ENCODE peak calls at places on chromosomes 4 and X, in five cellular contexts. One of them, this sample, is unnamed.

GRCh38 chrX:40945366-40945713 is 139.9 kb upstream of the USP9X start:
- DNase-seq in gastrocnemius medialis: peak
- DNase-seq in tibial artery: peak
- DNase-seq in AG04450: no peak
- DNase-seq in brain microvascular endothelial cell: peak
- DNase-seq in this sample: peak

GRCh38 chrX:15349046-15349445 is 13.7 kb upstream of the PIGA start:
- DNase-seq in tibial artery: no peak
- DNase-seq in gastrocnemius medialis: peak
- DNase-seq in brain microvascular endothelial cell: peak
- DNase-seq in AG04450: peak
- DNase-seq in this sample: peak

GRCh38 chr4:158090323-158090722 is 82.5 kb downstream of the GASK1B start:
- DNase-seq in gastrocnemius medialis: no peak
- DNase-seq in tibial artery: no peak
- DNase-seq in AG04450: no peak
- DNase-seq in brain microvascular endothelial cell: no peak
- DNase-seq in this sample: peak

GRCh38 chrX:68710870-68711576 is 63.6 kb downstream of the STARD8 start:
- DNase-seq in gastrocnemius medialis: peak
- DNase-seq in tibial artery: peak
- DNase-seq in AG04450: no peak
- DNase-seq in brain microvascular endothelial cell: peak
- DNase-seq in this sample: peak

GRCh38 chr4:180828455-180829018 is 1414.7 kb upstream of the TENM3 start:
- DNase-seq in tibial artery: no peak
- DNase-seq in brain microvascular endothelial cell: peak
- DNase-seq in gastrocnemius medialis: no peak
- DNase-seq in AG04450: peak
- DNase-seq in this sample: peak

GRCh38 chr4:11741190-11741652 is 312.5 kb upstream of the HS3ST1 start:
- DNase-seq in AG04450: no peak
- DNase-seq in gastrocnemius medialis: no peak
- DNase-seq in brain microvascular endothelial cell: no peak
- DNase-seq in tibial artery: no peak
- DNase-seq in this sample: peak

GRCh38 chrX:11267311-11267910 is 25.8 kb upstream of the AMELX start:
- DNase-seq in AG04450: no peak
- DNase-seq in tibial artery: no peak
- DNase-seq in brain microvascular endothelial cell: no peak
- DNase-seq in gastrocnemius medialis: no peak
- DNase-seq in this sample: no peak

GRCh38 chr4:57437649-57438048 is 327.5 kb upstream of the IGFBP7 start:
- DNase-seq in tibial artery: no peak
- DNase-seq in gastrocnemius medialis: no peak
- DNase-seq in AG04450: no peak
- DNase-seq in brain microvascular endothelial cell: no peak
- DNase-seq in this sample: no peak

GRCh38 chrX:111270339-111270738 is at the start of gene CAPN6:
- DNase-seq in gastrocnemius medialis: peak
- DNase-seq in tibial artery: no peak
- DNase-seq in brain microvascular endothelial cell: no peak
- DNase-seq in AG04450: no peak
- DNase-seq in this sample: peak

GRCh38 chr4:76634239-76634638 is 199.2 kb downstream of the SHROOM3 start:
- DNase-seq in gastrocnemius medialis: no peak
- DNase-seq in AG04450: peak
- DNase-seq in tibial artery: no peak
- DNase-seq in brain microvascular endothelial cell: peak
- DNase-seq in this sample: peak

GRCh38 chr4:105815701-105816100 is 79.6 kb upstream of the NPNT start:
- DNase-seq in gastrocnemius medialis: no peak
- DNase-seq in tibial artery: no peak
- DNase-seq in AG04450: no peak
- DNase-seq in brain microvascular endothelial cell: no peak
- DNase-seq in this sample: no peak

GRCh38 chr4:177308125-177308524 is 1.5 kb upstream of the NEIL3 start:
- DNase-seq in AG04450: no peak
- DNase-seq in tibial artery: no peak
- DNase-seq in gastrocnemius medialis: no peak
- DNase-seq in brain microvascular endothelial cell: peak
- DNase-seq in this sample: peak

GRCh38 chr4:110165382-110166285 is 32.8 kb downstream of the ELOVL6 start:
- DNase-seq in tibial artery: no peak
- DNase-seq in gastrocnemius medialis: no peak
- DNase-seq in AG04450: no peak
- DNase-seq in brain microvascular endothelial cell: peak
- DNase-seq in this sample: peak

GRCh38 chrX:40434947-40435346 is 145.8 kb upstream of the ATP6AP2 start:
- DNase-seq in gastrocnemius medialis: peak
- DNase-seq in brain microvascular endothelial cell: no peak
- DNase-seq in AG04450: no peak
- DNase-seq in tibial artery: no peak
- DNase-seq in this sample: peak

GRCh38 chr4:176034498-176034897 is 31.1 kb upstream of the WDR17 start:
- DNase-seq in tibial artery: no peak
- DNase-seq in brain microvascular endothelial cell: no peak
- DNase-seq in gastrocnemius medialis: no peak
- DNase-seq in AG04450: peak
- DNase-seq in this sample: peak

GRCh38 chrX:70427360-70427759 is 4.2 kb downstream of the GDPD2 start:
- DNase-seq in gastrocnemius medialis: no peak
- DNase-seq in tibial artery: no peak
- DNase-seq in brain microvascular endothelial cell: no peak
- DNase-seq in AG04450: no peak
- DNase-seq in this sample: no peak

GRCh38 chr4:53240573-53240972 is 125.3 kb downstream of the SCFD2 start:
- DNase-seq in tibial artery: no peak
- DNase-seq in AG04450: no peak
- DNase-seq in gastrocnemius medialis: no peak
- DNase-seq in brain microvascular endothelial cell: no peak
- DNase-seq in this sample: no peak

GRCh38 chr4:6909113-6909969 is at the start of gene TBC1D14:
- DNase-seq in gastrocnemius medialis: peak
- DNase-seq in brain microvascular endothelial cell: peak
- DNase-seq in AG04450: peak
- DNase-seq in tibial artery: peak
- DNase-seq in this sample: peak

GRCh38 chr4:38710053-38710452 is 46.1 kb downstream of the KLF3 start:
- DNase-seq in AG04450: no peak
- DNase-seq in brain microvascular endothelial cell: no peak
- DNase-seq in gastrocnemius medialis: no peak
- DNase-seq in tibial artery: no peak
- DNase-seq in this sample: no peak

GRCh38 chr4:1491630-1492457 is 85.6 kb upstream of the NKX1-1 start:
- DNase-seq in gastrocnemius medialis: no peak
- DNase-seq in AG04450: no peak
- DNase-seq in tibial artery: no peak
- DNase-seq in brain microvascular endothelial cell: no peak
- DNase-seq in this sample: no peak

GRCh38 chrX:111165902-111166301 is 69.9 kb downstream of the PAK3 start:
- DNase-seq in AG04450: no peak
- DNase-seq in gastrocnemius medialis: no peak
- DNase-seq in brain microvascular endothelial cell: no peak
- DNase-seq in tibial artery: no peak
- DNase-seq in this sample: no peak

GRCh38 chrX:91066104-91066503 is 368.5 kb upstream of the PABPC5 start:
- DNase-seq in AG04450: no peak
- DNase-seq in tibial artery: no peak
- DNase-seq in gastrocnemius medialis: no peak
- DNase-seq in brain microvascular endothelial cell: no peak
- DNase-seq in this sample: no peak

GRCh38 chrX:131746491-131746968 is 202.7 kb downstream of the OR13H1 start:
- DNase-seq in brain microvascular endothelial cell: peak
- DNase-seq in tibial artery: no peak
- DNase-seq in AG04450: no peak
- DNase-seq in gastrocnemius medialis: no peak
- DNase-seq in this sample: peak

GRCh38 chr4:185811509-185812364 is at the start of gene SORBS2:
- DNase-seq in gastrocnemius medialis: no peak
- DNase-seq in AG04450: no peak
- DNase-seq in brain microvascular endothelial cell: peak
- DNase-seq in tibial artery: no peak
- DNase-seq in this sample: peak

GRCh38 chrX:51798701-51799100 is 55.5 kb downstream of the GSPT2 start:
- DNase-seq in tibial artery: no peak
- DNase-seq in gastrocnemius medialis: no peak
- DNase-seq in brain microvascular endothelial cell: no peak
- DNase-seq in AG04450: no peak
- DNase-seq in this sample: no peak

GRCh38 chrX:51803833-51804232 is 60.6 kb downstream of the GSPT2 start:
- DNase-seq in gastrocnemius medialis: no peak
- DNase-seq in brain microvascular endothelial cell: no peak
- DNase-seq in tibial artery: no peak
- DNase-seq in AG04450: no peak
- DNase-seq in this sample: no peak

GRCh38 chrX:51804741-51805140 is 61.5 kb downstream of the GSPT2 start:
- DNase-seq in AG04450: no peak
- DNase-seq in tibial artery: no peak
- DNase-seq in gastrocnemius medialis: no peak
- DNase-seq in brain microvascular endothelial cell: no peak
- DNase-seq in this sample: no peak

GRCh38 chrX:51802917-51803688 is 59.9 kb downstream of the GSPT2 start:
- DNase-seq in AG04450: peak
- DNase-seq in tibial artery: no peak
- DNase-seq in brain microvascular endothelial cell: peak
- DNase-seq in gastrocnemius medialis: peak
- DNase-seq in this sample: peak
- H3K27ac ChIP-seq in AG04450: peak
- H3K27ac ChIP-seq in tibial artery: no peak
- H3K27ac ChIP-seq in brain microvascular endothelial cell: peak
- H3K27ac ChIP-seq in gastrocnemius medialis: no peak
- H3K27ac ChIP-seq in this sample: peak

DNA sequence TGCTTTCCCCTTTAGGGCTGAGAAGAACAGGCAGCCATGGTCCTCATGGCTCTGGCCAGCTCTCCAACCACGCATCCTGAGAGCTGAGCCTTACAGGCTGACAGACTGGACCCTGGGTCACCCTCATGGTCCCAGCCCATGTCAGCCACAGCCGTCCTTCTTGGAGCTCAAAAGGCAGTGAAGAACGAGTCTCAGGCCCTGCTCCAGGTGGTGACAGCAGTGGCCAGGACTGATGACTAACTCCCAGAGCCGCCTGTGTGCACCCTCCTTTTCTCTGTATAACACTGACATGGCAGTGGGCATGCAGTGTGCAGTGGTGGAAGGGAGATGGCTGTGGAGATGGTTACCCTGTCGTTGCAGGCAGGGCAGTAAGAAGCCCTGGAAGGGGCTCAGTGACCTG is 10.3 kb upstream of the DUSP9 start:
- DNase-seq in brain microvascular endothelial cell: no peak
- DNase-seq in AG04450: no peak
- DNase-seq in gastrocnemius medialis: no peak
- DNase-seq in tibial artery: no peak
- DNase-seq in this sample: no peak
- H3K27ac ChIP-seq in brain microvascular endothelial cell: no peak
- H3K27ac ChIP-seq in AG04450: no peak
- H3K27ac ChIP-seq in gastrocnemius medialis: no peak
- H3K27ac ChIP-seq in tibial artery: no peak
- H3K27ac ChIP-seq in this sample: no peak

DNA sequence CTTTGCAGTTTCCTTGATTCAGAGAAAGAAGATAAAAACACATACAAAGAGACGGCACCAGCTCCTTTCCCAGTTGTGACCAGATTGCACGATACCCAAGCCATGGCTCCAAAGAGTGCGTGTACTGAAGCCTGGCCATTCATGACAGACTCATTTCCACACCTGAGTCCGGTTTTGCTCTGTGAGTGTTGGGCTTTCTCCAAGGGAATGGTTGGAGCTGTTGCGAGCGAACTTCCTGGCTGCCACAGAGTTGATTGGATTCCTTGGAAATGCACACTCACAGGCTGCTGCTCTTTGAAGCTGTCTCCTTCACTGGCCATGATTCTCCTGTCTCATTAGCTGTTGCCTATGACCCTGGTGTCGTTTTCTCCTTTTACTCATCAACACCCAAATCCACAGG is 44.0 kb upstream of the BBS12 start:
- DNase-seq in brain microvascular endothelial cell: no peak
- DNase-seq in gastrocnemius medialis: no peak
- DNase-seq in AG04450: no peak
- DNase-seq in tibial artery: no peak
- DNase-seq in this sample: peak
- H3K27ac ChIP-seq in brain microvascular endothelial cell: no peak
- H3K27ac ChIP-seq in gastrocnemius medialis: no peak
- H3K27ac ChIP-seq in AG04450: no peak
- H3K27ac ChIP-seq in tibial artery: no peak
- H3K27ac ChIP-seq in this sample: peak

DNA sequence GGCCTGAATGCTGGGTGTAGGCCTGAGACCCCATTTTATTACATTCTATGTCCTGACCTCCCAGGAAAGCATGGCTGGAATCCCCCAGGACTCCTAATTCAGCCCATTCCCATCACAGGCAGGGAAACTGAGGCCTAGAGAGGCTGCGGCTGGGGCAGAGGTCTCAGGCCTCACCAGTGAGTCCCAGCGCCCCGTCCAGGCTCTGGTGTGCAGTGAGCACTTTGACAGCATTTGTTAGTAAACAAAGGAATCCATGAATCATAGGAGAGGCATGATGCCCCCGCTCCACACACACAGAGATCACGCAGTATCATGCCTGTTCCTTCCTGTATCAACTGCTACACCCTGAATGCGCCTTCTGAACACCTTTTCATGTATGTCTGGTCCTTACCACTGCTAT is 51.4 kb downstream of the ADRA2C start:
- DNase-seq in AG04450: no peak
- DNase-seq in brain microvascular endothelial cell: no peak
- DNase-seq in gastrocnemius medialis: no peak
- DNase-seq in tibial artery: no peak
- DNase-seq in this sample: no peak
- H3K27ac ChIP-seq in AG04450: no peak
- H3K27ac ChIP-seq in brain microvascular endothelial cell: no peak
- H3K27ac ChIP-seq in gastrocnemius medialis: no peak
- H3K27ac ChIP-seq in tibial artery: no peak
- H3K27ac ChIP-seq in this sample: no peak

DNA sequence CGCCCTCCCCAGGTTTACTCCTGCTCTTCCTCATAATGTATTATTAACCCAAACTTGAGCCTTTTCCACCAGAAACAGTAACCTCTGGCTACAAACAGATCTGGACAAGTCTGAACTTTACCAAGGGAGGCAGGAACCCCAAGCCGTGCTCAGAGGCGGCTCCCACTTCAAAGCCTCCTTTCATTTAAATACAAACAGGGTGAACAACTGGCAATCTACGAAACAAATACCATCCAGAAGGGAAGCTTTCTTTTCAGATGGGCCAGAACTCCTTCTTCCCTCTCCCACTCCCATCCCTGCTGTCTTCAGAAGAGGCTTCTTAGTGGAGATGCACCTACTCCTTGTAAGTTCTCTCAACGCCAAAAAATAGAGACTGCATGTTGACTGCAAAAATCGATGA is 2.1 kb upstream of the GPC4 start:
- DNase-seq in AG04450: no peak
- DNase-seq in brain microvascular endothelial cell: no peak
- DNase-seq in tibial artery: no peak
- DNase-seq in gastrocnemius medialis: no peak
- DNase-seq in this sample: no peak
- H3K27ac ChIP-seq in AG04450: no peak
- H3K27ac ChIP-seq in brain microvascular endothelial cell: no peak
- H3K27ac ChIP-seq in tibial artery: no peak
- H3K27ac ChIP-seq in gastrocnemius medialis: no peak
- H3K27ac ChIP-seq in this sample: no peak